ENCODE peak calls at places on chromosomes 13 and 19, in five cellular contexts. K is endothelial cell, Z is astrocyte of the cerebellum, N is H9, L is spleen. P is an unnamed sample.

GRCh38 chr13:92804346-92804745 is 422.3 kb upstream of the GPC6 start:
- DNase-seq in N (no peak), Z (no peak), K (no peak), L (no peak), P (no peak)

GRCh38 chr19:1164684-1165531 is 9.2 kb downstream of the SBNO2 start:
- DNase-seq in Z (no peak), L (peak), N (no peak), K (no peak), P (no peak)

GRCh38 chr13:106104281-106104901 is 431.1 kb downstream of the EFNB2 start:
- DNase-seq in L (no peak), Z (peak), K (no peak), N (no peak), P (peak)

GRCh38 chr19:31334101-31334848 is 15.0 kb downstream of the TSHZ3 start:
- DNase-seq in K (no peak), N (no peak), Z (peak), L (no peak), P (no peak)

GRCh38 chr13:89784161-89784809 is 1563.2 kb upstream of the MIR17HG start:
- DNase-seq in Z (no peak), K (no peak), L (peak), N (no peak), P (no peak)

GRCh38 chr19:29966594-29967249 is 24.7 kb downstream of the URI1 start:
- DNase-seq in Z (no peak), L (no peak), K (no peak), N (no peak), P (no peak)

GRCh38 chr13:32316030-32316344 is 679 bp downstream of the BRCA2 start:
- DNase-seq in L (no peak), N (no peak), Z (no peak), K (no peak), P (no peak)

GRCh38 chr19:29641597-29641996 is 23.7 kb upstream of the PLEKHF1 start:
- DNase-seq in Z (no peak), N (no peak), L (no peak), K (no peak), P (no peak)

GRCh38 chr19:31639306-31639705 is 290.1 kb upstream of the TSHZ3 start:
- DNase-seq in Z (no peak), N (no peak), K (no peak), L (no peak), P (no peak)

GRCh38 chr19:6379744-6380143 is 4.0 kb upstream of the PSPN start:
- DNase-seq in Z (no peak), K (no peak), N (no peak), L (no peak), P (no peak)

GRCh38 chr13:42991892-42992584 is at the start of gene EPSTI1:
- DNase-seq in K (peak), N (peak), Z (peak), L (peak), P (no peak)

GRCh38 chr19:14337510-14337909 is 43.7 kb upstream of the ADGRE5 start:
- DNase-seq in L (no peak), K (no peak), Z (no peak), N (peak), P (no peak)

GRCh38 chr19:29260477-29261317 is 47.7 kb upstream of the UQCRFS1 start:
- DNase-seq in K (peak), N (peak), Z (no peak), L (no peak), P (no peak)

GRCh38 chr13:73107970-73108369 is 49.2 kb downstream of the KLF5 start:
- DNase-seq in N (no peak), Z (no peak), L (no peak), K (no peak), P (no peak)

GRCh38 chr13:30752201-30752797 is 17.0 kb downstream of the ALOX5AP start:
- DNase-seq in Z (no peak), L (no peak), N (no peak), K (no peak), P (no peak)

GRCh38 chr19:8135946-8136618 is 13.3 kb downstream of the FBN3 start:
- DNase-seq in K (no peak), Z (no peak), N (no peak), L (no peak), P (no peak)

GRCh38 chr13:75334634-75335447 is 147.1 kb downstream of the TBC1D4 start:
- DNase-seq in Z (no peak), L (peak), K (no peak), N (no peak), P (no peak)

GRCh38 chr13:48500652-48501197 is 32.2 kb downstream of the RCBTB2 start:
- DNase-seq in Z (peak), K (no peak), N (no peak), L (no peak), P (peak)

GRCh38 chr19:19081642-19082151 is 17.9 kb downstream of the SLC25A42 start:
- DNase-seq in L (no peak), N (no peak), Z (no peak), K (no peak), P (no peak)

GRCh38 chr13:51451467-51452390 is 1.1 kb downstream of the INTS6 start:
- DNase-seq in L (peak), Z (no peak), N (peak), K (peak), P (no peak)

GRCh38 chr19:46601318-46602224 is at the start of gene CALM3:
- DNase-seq in L (no peak), N (no peak), Z (no peak), K (no peak), P (no peak)

GRCh38 chr13:44146162-44146561 is 227.5 kb upstream of the SERP2 start:
- DNase-seq in Z (no peak), L (no peak), K (no peak), N (no peak), P (no peak)
- TF ChIP-seq CTCF in Z (no peak), L (no peak), K (no peak), N (no peak), P (no peak)

GRCh38 chr19:12821761-12822160 is 12.6 kb downstream of the RTBDN start:
- DNase-seq in N (no peak), L (no peak), K (no peak), Z (no peak), P (no peak)

GRCh38 chr19:12828494-12828893 is 5.9 kb downstream of the RTBDN start:
- DNase-seq in N (peak), Z (no peak), K (peak), L (no peak), P (no peak)

GRCh38 chr19:12825259-12826131 is 8.9 kb downstream of the RTBDN start:
- DNase-seq in K (peak), Z (no peak), L (no peak), N (peak), P (no peak)
- TF ChIP-seq CTCF in K (peak), Z (peak), L (no peak), N (peak), P (peak)

DNA sequence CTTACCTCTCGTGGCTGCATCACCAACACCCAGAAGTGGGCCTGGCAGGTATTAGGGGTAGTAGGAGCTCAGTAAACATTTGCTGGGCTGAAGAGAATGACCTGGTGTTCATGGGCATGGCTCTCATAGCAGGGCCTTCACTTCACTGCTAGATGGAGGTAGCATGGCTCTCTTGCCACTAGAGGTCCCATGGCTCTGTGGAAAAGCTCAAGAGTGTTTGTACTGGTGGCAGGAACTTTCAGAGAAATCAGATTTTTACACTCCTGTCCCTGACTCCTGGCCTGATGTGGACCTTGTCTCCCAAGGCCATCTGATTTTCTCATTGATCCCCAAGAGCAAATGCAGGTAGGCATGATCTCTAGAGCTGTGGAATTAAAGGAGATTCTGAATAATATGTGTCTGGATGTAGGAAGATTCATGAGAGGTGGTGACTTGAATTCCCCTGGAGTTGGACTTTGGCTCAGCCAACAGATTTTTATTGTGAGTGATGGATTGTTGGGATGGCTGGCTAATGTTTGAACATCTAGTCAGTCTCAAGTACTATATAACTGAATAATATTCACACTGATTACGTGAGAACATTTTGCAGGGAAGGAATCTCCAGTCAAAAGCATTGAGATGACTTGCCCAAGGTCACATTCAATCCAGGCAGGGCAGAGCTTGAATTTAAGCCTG is 5.8 kb downstream of the ZNF574 start:
- DNase-seq in N (no peak), K (no peak), L (no peak), Z (peak), P (no peak)
- TF ChIP-seq CTCF in N (peak), K (no peak), L (no peak), Z (peak), P (peak)

GRCh38 chr19:47813995-47814328 is 7.8 kb upstream of the CRX start:
- DNase-seq in N (no peak), Z (no peak), K (no peak), L (no peak), P (no peak)
- TF ChIP-seq CTCF in N (no peak), Z (no peak), K (peak), L (no peak), P (no peak)

GRCh38 chr19:4416268-4416667 is 13.8 kb downstream of the CHAF1A start:
- DNase-seq in Z (no peak), L (no peak), K (no peak), N (no peak), P (no peak)

GRCh38 chr19:4414144-4414799 is 11.8 kb downstream of the CHAF1A start:
- DNase-seq in N (no peak), L (no peak), K (no peak), Z (no peak), P (no peak)

GRCh38 chr19:4415352-4415751 is 12.9 kb downstream of the CHAF1A start:
- DNase-seq in Z (no peak), K (no peak), N (peak), L (no peak), P (no peak)

GRCh38 chr19:4413588-4413987 is 11.1 kb downstream of the CHAF1A start:
- DNase-seq in L (no peak), K (no peak), N (no peak), Z (no peak), P (no peak)

DNA sequence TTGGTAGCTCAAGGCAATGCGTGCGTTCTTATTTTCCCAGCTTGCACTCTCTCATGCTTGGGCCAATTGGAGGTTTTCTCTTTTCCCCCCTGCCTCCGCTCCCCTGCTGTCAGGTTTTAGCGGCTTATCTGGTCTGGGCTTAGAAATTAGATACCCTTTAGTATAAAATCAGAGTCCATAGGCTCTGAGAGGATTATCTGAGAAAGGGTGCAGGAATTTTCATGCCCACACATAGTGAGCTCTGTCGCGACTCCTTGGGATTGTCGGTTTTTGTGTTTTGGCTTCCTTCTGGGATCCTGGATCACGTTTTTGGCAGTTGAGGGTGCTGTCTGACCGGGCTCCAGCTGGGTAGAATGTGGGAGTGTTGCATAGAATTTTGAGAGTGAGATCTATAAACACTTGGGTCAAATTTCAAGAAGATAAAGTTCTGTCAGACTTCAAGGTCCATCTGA is 12.4 kb downstream of the CHAF1A start:
- DNase-seq in Z (no peak), K (no peak), L (no peak), N (no peak), P (no peak)
- TF ChIP-seq CTCF in Z (no peak), K (no peak), L (no peak), N (no peak), P (peak)

P was measured in AG09319.